ENCODE peak calls at places on chromosomes 16 and 17, in eight cellular contexts. One of them, this sample, is unnamed.

GRCh38 chr16:47927330-47927729 is 228.5 kb downstream of the ABCC12 start:
- DNase-seq in heart right ventricle: no peak
- DNase-seq in left ventricle myocardium inferior: no peak
- DNase-seq in small intestine: no peak
- DNase-seq in MM.1S: no peak
- DNase-seq in psoas muscle: no peak
- DNase-seq in IMR-90: peak; percentile 52
- DNase-seq in CD8-positive, alpha-beta T cell: no peak
- DNase-seq in this sample: no peak

GRCh38 chr17:10633738-10634379 is 23.2 kb downstream of the MYH3 start:
- DNase-seq in psoas muscle: no peak
- DNase-seq in IMR-90: no peak
- DNase-seq in small intestine: no peak
- DNase-seq in MM.1S: peak; percentile 69
- DNase-seq in heart right ventricle: no peak
- DNase-seq in left ventricle myocardium inferior: no peak
- DNase-seq in CD8-positive, alpha-beta T cell: no peak
- DNase-seq in this sample: no peak

GRCh38 chr16:73054732-73055481 is 7.0 kb upstream of the ZFHX3 start:
- DNase-seq in heart right ventricle: no peak
- DNase-seq in IMR-90: peak; percentile 77
- DNase-seq in left ventricle myocardium inferior: no peak
- DNase-seq in psoas muscle: no peak
- DNase-seq in MM.1S: no peak
- DNase-seq in CD8-positive, alpha-beta T cell: no peak
- DNase-seq in small intestine: no peak
- DNase-seq in this sample: no peak

GRCh38 chr17:42111265-42111636 is 1.3 kb downstream of the DHX58 start:
- DNase-seq in left ventricle myocardium inferior: no peak
- DNase-seq in heart right ventricle: no peak
- DNase-seq in psoas muscle: no peak
- DNase-seq in MM.1S: no peak
- DNase-seq in CD8-positive, alpha-beta T cell: no peak
- DNase-seq in IMR-90: no peak
- DNase-seq in small intestine: no peak
- DNase-seq in this sample: no peak

GRCh38 chr17:38464723-38465419 is 36.6 kb downstream of the ARHGAP23 start:
- DNase-seq in IMR-90: peak; percentile 94
- DNase-seq in MM.1S: no peak
- DNase-seq in CD8-positive, alpha-beta T cell: no peak
- DNase-seq in small intestine: no peak
- DNase-seq in left ventricle myocardium inferior: peak; percentile 84
- DNase-seq in heart right ventricle: peak; percentile 91
- DNase-seq in psoas muscle: peak; percentile 92
- DNase-seq in this sample: peak; percentile 96

GRCh38 chr16:3458278-3458851 is 14.9 kb downstream of the NAA60 start:
- DNase-seq in small intestine: no peak
- DNase-seq in left ventricle myocardium inferior: no peak
- DNase-seq in psoas muscle: peak; percentile 65
- DNase-seq in CD8-positive, alpha-beta T cell: no peak
- DNase-seq in MM.1S: no peak
- DNase-seq in IMR-90: peak; percentile 49
- DNase-seq in heart right ventricle: no peak
- DNase-seq in this sample: peak; percentile 32

GRCh38 chr16:88049561-88050545 is 98.6 kb downstream of the BANP start:
- DNase-seq in small intestine: no peak
- DNase-seq in IMR-90: no peak
- DNase-seq in MM.1S: no peak
- DNase-seq in left ventricle myocardium inferior: peak; percentile 5
- DNase-seq in heart right ventricle: no peak
- DNase-seq in psoas muscle: no peak
- DNase-seq in CD8-positive, alpha-beta T cell: no peak
- DNase-seq in this sample: no peak

GRCh38 chr17:7122386-7122785 is 7.8 kb upstream of the ASGR2 start:
- DNase-seq in IMR-90: peak; percentile 28
- DNase-seq in CD8-positive, alpha-beta T cell: no peak
- DNase-seq in left ventricle myocardium inferior: no peak
- DNase-seq in heart right ventricle: no peak
- DNase-seq in MM.1S: peak; percentile 33
- DNase-seq in psoas muscle: no peak
- DNase-seq in small intestine: no peak
- DNase-seq in this sample: no peak

GRCh38 chr17:75748706-75749105 is 16.3 kb downstream of the GALK1 start:
- DNase-seq in IMR-90: no peak
- DNase-seq in small intestine: no peak
- DNase-seq in CD8-positive, alpha-beta T cell: no peak
- DNase-seq in MM.1S: no peak
- DNase-seq in left ventricle myocardium inferior: no peak
- DNase-seq in psoas muscle: no peak
- DNase-seq in heart right ventricle: no peak
- DNase-seq in this sample: no peak

GRCh38 chr17:11150946-11151345 is 90.1 kb upstream of the SHISA6 start:
- DNase-seq in CD8-positive, alpha-beta T cell: no peak
- DNase-seq in heart right ventricle: no peak
- DNase-seq in left ventricle myocardium inferior: no peak
- DNase-seq in MM.1S: no peak
- DNase-seq in small intestine: no peak
- DNase-seq in IMR-90: no peak
- DNase-seq in psoas muscle: no peak
- DNase-seq in this sample: no peak

GRCh38 chr17:48502312-48502711 is 28.5 kb downstream of the HOXB1 start:
- DNase-seq in heart right ventricle: no peak
- DNase-seq in psoas muscle: no peak
- DNase-seq in CD8-positive, alpha-beta T cell: no peak
- DNase-seq in MM.1S: no peak
- DNase-seq in left ventricle myocardium inferior: no peak
- DNase-seq in small intestine: no peak
- DNase-seq in IMR-90: no peak
- DNase-seq in this sample: no peak

GRCh38 chr16:86924537-86924936 is 346.2 kb downstream of the FOXL1 start:
- DNase-seq in heart right ventricle: no peak
- DNase-seq in MM.1S: no peak
- DNase-seq in small intestine: no peak
- DNase-seq in CD8-positive, alpha-beta T cell: no peak
- DNase-seq in left ventricle myocardium inferior: no peak
- DNase-seq in IMR-90: peak; percentile 97
- DNase-seq in psoas muscle: no peak
- DNase-seq in this sample: no peak

GRCh38 chr17:62869885-62870580 is 61.9 kb upstream of the MARCHF10 start:
- DNase-seq in psoas muscle: no peak
- DNase-seq in heart right ventricle: no peak
- DNase-seq in MM.1S: peak; percentile 50
- DNase-seq in left ventricle myocardium inferior: no peak
- DNase-seq in CD8-positive, alpha-beta T cell: no peak
- DNase-seq in IMR-90: peak; percentile 88
- DNase-seq in small intestine: no peak
- DNase-seq in this sample: no peak

GRCh38 chr17:77318021-77318420 is 177.3 kb downstream of the SEC14L1 start:
- DNase-seq in psoas muscle: no peak
- DNase-seq in heart right ventricle: no peak
- DNase-seq in small intestine: no peak
- DNase-seq in left ventricle myocardium inferior: no peak
- DNase-seq in MM.1S: no peak
- DNase-seq in CD8-positive, alpha-beta T cell: no peak
- DNase-seq in IMR-90: no peak
- DNase-seq in this sample: no peak

GRCh38 chr17:77316191-77316641 is 175.4 kb downstream of the SEC14L1 start:
- DNase-seq in left ventricle myocardium inferior: no peak
- DNase-seq in MM.1S: no peak
- DNase-seq in psoas muscle: peak; percentile 72
- DNase-seq in IMR-90: peak; percentile 77
- DNase-seq in CD8-positive, alpha-beta T cell: no peak
- DNase-seq in heart right ventricle: no peak
- DNase-seq in small intestine: no peak
- DNase-seq in this sample: peak; percentile 69

GRCh38 chr17:77315551-77316190 is 174.9 kb downstream of the SEC14L1 start:
- DNase-seq in MM.1S: no peak
- DNase-seq in IMR-90: no peak
- DNase-seq in small intestine: no peak
- DNase-seq in left ventricle myocardium inferior: no peak
- DNase-seq in CD8-positive, alpha-beta T cell: no peak
- DNase-seq in heart right ventricle: no peak
- DNase-seq in psoas muscle: peak; percentile 56
- DNase-seq in this sample: peak; percentile 71

GRCh38 chr17:77316651-77317050 is 175.9 kb downstream of the SEC14L1 start:
- DNase-seq in left ventricle myocardium inferior: no peak
- DNase-seq in IMR-90: no peak
- DNase-seq in MM.1S: no peak
- DNase-seq in heart right ventricle: no peak
- DNase-seq in psoas muscle: no peak
- DNase-seq in small intestine: no peak
- DNase-seq in CD8-positive, alpha-beta T cell: no peak
- DNase-seq in this sample: no peak

DNA sequence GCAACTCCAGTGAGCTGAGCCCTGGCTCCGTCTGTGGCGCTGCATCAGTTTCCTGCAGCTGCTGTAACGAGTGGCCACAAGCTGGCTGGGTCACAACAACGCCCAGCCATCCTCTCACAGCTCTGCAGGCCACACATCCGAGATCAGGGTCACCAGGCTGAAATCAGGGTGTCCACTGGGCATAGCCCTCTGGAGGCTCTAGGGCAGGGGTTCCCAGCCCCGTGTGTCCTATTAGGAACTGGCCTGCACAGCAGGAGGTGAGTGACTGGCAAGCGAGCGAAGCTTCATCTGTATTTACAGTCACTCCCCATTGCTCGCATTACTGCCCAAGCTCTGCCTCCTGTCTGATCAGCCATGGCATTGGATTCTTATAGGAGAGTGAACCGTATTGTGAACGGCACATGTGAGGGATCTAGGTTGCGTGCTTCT is 176.3 kb downstream of the SEC14L1 start:
- DNase-seq in IMR-90: no peak
- DNase-seq in psoas muscle: peak; percentile 40
- DNase-seq in CD8-positive, alpha-beta T cell: no peak
- DNase-seq in MM.1S: no peak
- DNase-seq in heart right ventricle: no peak
- DNase-seq in small intestine: no peak
- DNase-seq in left ventricle myocardium inferior: no peak
- DNase-seq in this sample: no peak
- H3K4me1 ChIP-seq in IMR-90: peaks cover 48% of the 10 kb centered on the region
- H3K4me1 ChIP-seq in psoas muscle: peaks cover 33% of the 10 kb centered on the region
- H3K4me1 ChIP-seq in CD8-positive, alpha-beta T cell: peaks cover 19% of the 10 kb centered on the region
- H3K4me1 ChIP-seq in MM.1S: peaks cover 10% of the 10 kb centered on the region
- H3K4me1 ChIP-seq in heart right ventricle: peaks cover 19% of the 10 kb centered on the region
- H3K4me1 ChIP-seq in small intestine: peaks cover 2% of the 10 kb centered on the region
- H3K4me1 ChIP-seq in left ventricle myocardium inferior: peaks cover 56% of the 10 kb centered on the region
- H3K4me1 ChIP-seq in this sample: no peaks in the 10 kb centered on the region

DNA sequence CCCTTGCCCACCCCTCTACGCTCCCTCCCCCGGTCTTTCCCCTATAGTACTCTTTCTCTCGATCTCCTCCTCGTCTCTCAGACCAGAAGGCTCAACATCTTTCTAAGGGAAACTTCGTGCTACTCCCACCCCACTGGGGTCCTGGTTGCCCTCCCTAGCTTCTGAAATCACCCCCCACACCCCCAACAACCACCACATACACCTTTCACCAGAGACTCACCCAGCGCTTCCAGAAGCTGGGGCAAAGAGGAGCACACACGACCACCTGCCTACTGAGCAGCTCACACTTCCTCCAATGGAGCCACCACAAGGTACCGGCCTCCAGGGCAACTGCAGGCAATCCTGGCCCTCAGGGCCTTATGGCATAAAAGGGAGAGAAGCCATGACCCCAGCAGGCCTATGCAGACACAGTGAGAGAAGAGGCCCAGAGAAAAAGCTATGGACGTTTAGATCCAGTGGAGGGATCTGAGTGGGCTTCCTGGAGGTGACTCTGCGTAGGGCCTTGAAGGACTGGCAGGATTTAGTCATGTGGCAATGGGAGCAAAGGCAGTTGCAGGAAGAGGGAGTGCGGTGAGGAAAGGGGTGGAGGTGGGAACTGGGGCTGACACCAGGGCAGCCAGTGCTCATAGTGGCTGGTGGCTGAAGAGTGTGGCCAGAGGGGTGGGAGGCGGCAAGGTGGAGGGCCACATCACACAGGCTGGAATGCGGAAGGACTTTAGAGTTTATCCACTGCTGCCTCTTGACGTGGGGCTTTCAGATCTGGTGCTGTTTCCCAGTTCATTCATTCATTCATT is 12.1 kb upstream of the TMEM92 start:
- DNase-seq in MM.1S: no peak
- DNase-seq in psoas muscle: no peak
- DNase-seq in small intestine: no peak
- DNase-seq in IMR-90: no peak
- DNase-seq in CD8-positive, alpha-beta T cell: no peak
- DNase-seq in left ventricle myocardium inferior: no peak
- DNase-seq in heart right ventricle: no peak
- DNase-seq in this sample: no peak
- H3K27ac ChIP-seq in MM.1S: no peak overlapping the region
- H3K27ac ChIP-seq in psoas muscle: no peak overlapping the region
- H3K27ac ChIP-seq in small intestine: no peak overlapping the region
- H3K27ac ChIP-seq in IMR-90: no peak overlapping the region
- H3K27ac ChIP-seq in CD8-positive, alpha-beta T cell: no peak overlapping the region
- H3K27ac ChIP-seq in left ventricle myocardium inferior: no peak overlapping the region
- H3K27ac ChIP-seq in heart right ventricle: no peak overlapping the region
- H3K27ac ChIP-seq in this sample: no peak overlapping the region

GRCh38 chr16:79966226-79966625 is 365.7 kb upstream of the MAF start:
- DNase-seq in left ventricle myocardium inferior: no peak
- DNase-seq in CD8-positive, alpha-beta T cell: no peak
- DNase-seq in small intestine: no peak
- DNase-seq in MM.1S: no peak
- DNase-seq in heart right ventricle: no peak
- DNase-seq in psoas muscle: no peak
- DNase-seq in IMR-90: no peak
- DNase-seq in this sample: no peak
- H3K4me1 ChIP-seq in left ventricle myocardium inferior: peaks cover 16% of the 10 kb centered on the region
- H3K4me1 ChIP-seq in CD8-positive, alpha-beta T cell: no peaks in the 10 kb centered on the region
- H3K4me1 ChIP-seq in small intestine: no peaks in the 10 kb centered on the region
- H3K4me1 ChIP-seq in MM.1S: no peaks in the 10 kb centered on the region
- H3K4me1 ChIP-seq in heart right ventricle: no peaks in the 10 kb centered on the region
- H3K4me1 ChIP-seq in psoas muscle: no peaks in the 10 kb centered on the region
- H3K4me1 ChIP-seq in IMR-90: no peaks in the 10 kb centered on the region
- H3K4me1 ChIP-seq in this sample: no peaks in the 10 kb centered on the region

DNA sequence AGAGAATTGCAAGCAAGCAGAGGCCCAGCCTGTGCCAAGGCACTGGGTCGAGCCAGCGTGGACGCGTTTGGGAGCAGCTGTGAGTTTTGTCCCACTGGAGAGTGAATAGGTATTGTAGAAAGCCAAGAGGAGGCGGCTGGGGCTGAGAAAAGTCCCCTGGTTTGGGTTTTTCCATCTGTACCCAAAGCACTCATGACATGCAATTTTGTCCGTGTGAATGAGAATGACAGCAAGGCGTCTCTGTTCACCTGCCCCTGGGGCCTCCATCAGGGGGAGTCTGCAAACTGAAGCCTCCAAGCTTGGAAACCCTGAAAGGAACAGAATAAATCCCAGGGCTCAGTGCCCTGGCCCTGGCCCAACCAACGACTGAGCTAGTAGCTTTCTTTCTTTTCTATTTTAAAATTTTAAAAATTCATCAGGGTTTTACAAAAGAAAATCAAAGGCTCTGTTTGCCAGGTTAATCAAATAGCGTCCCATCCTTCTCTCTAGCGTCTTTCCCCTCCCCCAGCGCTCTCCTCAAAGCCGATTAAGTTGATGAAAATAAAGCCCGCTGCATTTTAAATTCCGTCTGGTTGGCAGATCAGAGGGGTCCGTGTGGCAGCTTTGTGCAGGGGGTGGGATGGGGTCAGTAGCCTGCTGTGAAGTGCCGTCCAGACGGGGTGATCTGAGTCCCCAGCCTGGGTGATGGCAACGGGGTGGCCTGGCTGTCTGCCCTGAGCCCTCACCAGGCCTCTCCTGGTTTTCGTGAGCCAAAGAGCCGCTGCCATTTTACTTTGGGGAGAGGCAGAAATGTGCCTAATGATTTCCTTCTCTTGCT is 171.0 kb downstream of the KATNIP start:
- DNase-seq in IMR-90: no peak
- DNase-seq in left ventricle myocardium inferior: peak; percentile 44
- DNase-seq in small intestine: no peak
- DNase-seq in heart right ventricle: peak; percentile 17
- DNase-seq in CD8-positive, alpha-beta T cell: no peak
- DNase-seq in MM.1S: no peak
- DNase-seq in psoas muscle: no peak
- DNase-seq in this sample: peak; percentile 79
- H3K27ac ChIP-seq in IMR-90: peak overlapping the region; percentile 60
- H3K27ac ChIP-seq in left ventricle myocardium inferior: peak overlapping the region; percentile 81
- H3K27ac ChIP-seq in small intestine: peak overlapping the region; percentile 86
- H3K27ac ChIP-seq in heart right ventricle: peak overlapping the region; percentile 34
- H3K27ac ChIP-seq in CD8-positive, alpha-beta T cell: no peak overlapping the region
- H3K27ac ChIP-seq in MM.1S: no peak overlapping the region
- H3K27ac ChIP-seq in psoas muscle: no peak overlapping the region
- H3K27ac ChIP-seq in this sample: peak overlapping the region; percentile 28

This sample was measured in right cardiac atrium.